ENCODE peak calls at places on chromosomes 12 and 14, in four cellular contexts. K, M, U and Q are unnamed samples.

GRCh38 chr12:116568203-116568602 is 9.0 kb downstream of the MAP1LC3B2 start:
- DNase-seq in K (no peak), M (no peak), U (no peak), Q (no peak)

GRCh38 chr12:113048716-113049127 is 7.8 kb upstream of the DTX1 start:
- DNase-seq in K (peak; percentile 59), M (peak; percentile 66), U (peak; percentile 47), Q (peak; percentile 41)

GRCh38 chr12:114669501-114670256 is 14.3 kb downstream of the TBX3 start:
- DNase-seq in K (peak; percentile 70), M (peak; percentile 39), U (peak; percentile 90), Q (no peak)

GRCh38 chr12:83106873-83107272 is 420.2 kb downstream of the TMTC2 start:
- DNase-seq in K (no peak), M (no peak), U (no peak), Q (no peak)

GRCh38 chr12:115572440-115572839 is 705.1 kb downstream of the MED13L start:
- DNase-seq in K (no peak), M (no peak), U (no peak), Q (no peak)

GRCh38 chr12:132327351-132328171 is 1.8 kb downstream of the GALNT9 start:
- DNase-seq in K (peak; percentile 82), M (peak; percentile 39), U (peak; percentile 79), Q (no peak)

GRCh38 chr12:115204957-115205754 is 521.2 kb upstream of the TBX3 start:
- DNase-seq in K (peak; percentile 39), M (no peak), U (peak; percentile 59), Q (no peak)

GRCh38 chr12:74152370-74152769 is 385.3 kb upstream of the ATXN7L3B start:
- DNase-seq in K (peak; percentile 50), M (no peak), U (no peak), Q (no peak)

GRCh38 chr12:8947737-8948136 is 1.7 kb downstream of the M6PR start:
- DNase-seq in K (no peak), M (no peak), U (no peak), Q (no peak)

GRCh38 chr12:28035483-28035882 is 63.0 kb upstream of the PTHLH start:
- DNase-seq in K (peak; percentile 63), M (no peak), U (peak; percentile 60), Q (no peak)

GRCh38 chr12:27866382-27867101 is 86.5 kb upstream of the MANSC4 start:
- DNase-seq in K (peak; percentile 25), M (no peak), U (peak; percentile 32), Q (no peak)

GRCh38 chr12:122421815-122422737 is at the start of gene CLIP1:
- DNase-seq in K (peak; percentile 78), M (peak; percentile 73), U (peak; percentile 79), Q (peak; percentile 69)

GRCh38 chr12:12606793-12607589 is 4.7 kb upstream of the CREBL2 start:
- DNase-seq in K (peak; percentile 83), M (no peak), U (no peak), Q (no peak)

GRCh38 chr14:32508281-32508680 is 179.2 kb downstream of the AKAP6 start:
- DNase-seq in K (peak; percentile 47), M (no peak), U (no peak), Q (no peak)

GRCh38 chr14:23078692-23079116 is 16.2 kb downstream of the ACIN1 start:
- DNase-seq in K (peak; percentile 91), M (no peak), U (peak; percentile 98), Q (no peak)

GRCh38 chr14:89386214-89386886 is 30.7 kb downstream of the FOXN3 start:
- DNase-seq in K (peak; percentile 46), M (no peak), U (peak; percentile 53), Q (no peak)

GRCh38 chr14:89276424-89276975 is 140.5 kb downstream of the FOXN3 start:
- DNase-seq in K (peak; percentile 71), M (no peak), U (no peak), Q (no peak)

GRCh38 chr14:93137864-93138263 is 22.1 kb upstream of the ITPK1 start:
- DNase-seq in K (no peak), M (no peak), U (no peak), Q (no peak)

GRCh38 chr12:116432321-116432750 is 126.8 kb upstream of the MAP1LC3B2 start:
- DNase-seq in K (no peak), M (no peak), U (no peak), Q (no peak)

GRCh38 chr14:46571970-46572369 is 79.6 kb downstream of the RPL10L start:
- DNase-seq in K (peak; percentile 82), M (no peak), U (no peak), Q (no peak)

GRCh38 chr12:52759695-52760094 is 17.4 kb downstream of the KRT76 start:
- DNase-seq in K (no peak), M (no peak), U (no peak), Q (no peak)
- TF ChIP-seq CTCF in K (no peak), M (no peak), U (no peak), Q (no peak)

GRCh38 chr12:52585951-52586350 is 12.3 kb upstream of the KRT74 start:
- DNase-seq in K (no peak), M (no peak), U (no peak), Q (no peak)
- TF ChIP-seq CTCF in K (no peak), M (no peak), U (no peak), Q (no peak)

GRCh38 chr12:70724444-70724843 is 87.2 kb upstream of the PTPRB start:
- DNase-seq in K (peak; percentile 4), M (no peak), U (no peak), Q (no peak)
- TF ChIP-seq CTCF in K (peak; percentile 39), M (peak; percentile 10), U (peak; percentile 19), Q (peak; percentile 43)

GRCh38 chr14:70339039-70339438 is 20.4 kb downstream of the COX16 start:
- DNase-seq in K (no peak), M (no peak), U (no peak), Q (no peak)
- TF ChIP-seq CTCF in K (no peak), M (no peak), U (no peak), Q (no peak)

GRCh38 chr14:94679941-94680340 is 67.8 kb downstream of the SERPINA3 start:
- DNase-seq in K (no peak), M (no peak), U (no peak), Q (no peak)

GRCh38 chr14:94682061-94682516 is 69.9 kb downstream of the SERPINA3 start:
- DNase-seq in K (peak; percentile 33), M (no peak), U (no peak), Q (no peak)

GRCh38 chr14:94680498-94681288 is 68.5 kb downstream of the SERPINA3 start:
- DNase-seq in K (no peak), M (no peak), U (no peak), Q (no peak)

GRCh38 chr14:94682736-94683135 is 70.5 kb downstream of the SERPINA3 start:
- DNase-seq in K (no peak), M (no peak), U (no peak), Q (no peak)

DNA sequence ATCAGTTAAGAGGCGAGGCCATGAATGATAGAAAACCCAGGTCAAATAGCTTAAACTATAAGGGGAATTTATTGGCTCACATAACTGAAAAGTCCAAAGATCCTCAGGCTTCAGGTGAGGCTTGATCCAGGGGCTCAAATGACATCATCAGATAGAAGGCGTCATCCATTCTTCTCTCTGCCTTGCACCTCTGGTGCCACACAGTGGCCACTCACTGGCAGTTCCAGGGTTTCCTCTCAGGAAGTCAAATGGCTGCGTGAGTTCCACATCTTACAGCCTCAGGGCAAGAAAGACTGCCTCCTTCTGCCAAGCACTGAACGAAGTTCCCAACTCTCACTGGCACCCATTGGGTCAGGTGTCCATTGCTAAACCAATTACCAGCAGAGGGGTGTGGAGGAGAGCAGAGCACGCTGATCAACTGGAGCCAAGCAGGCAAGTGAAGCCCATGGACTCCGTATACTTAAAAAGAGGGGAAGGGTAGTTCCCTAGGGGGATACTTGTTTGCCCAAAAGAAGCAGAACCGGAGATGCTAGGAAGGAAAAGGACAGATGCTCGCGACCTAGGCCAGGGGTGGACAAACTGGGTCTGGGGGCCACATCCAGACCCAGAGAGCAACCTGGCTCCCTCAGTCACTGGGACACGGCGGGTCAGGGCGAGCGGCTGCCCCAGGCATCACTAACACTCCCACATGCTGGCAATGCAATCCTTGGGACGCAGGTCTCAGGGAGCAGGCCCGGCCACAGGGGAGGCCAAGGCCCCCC is 69.3 kb downstream of the SERPINA3 start:
- DNase-seq in K (peak; percentile 39), M (no peak), U (peak; percentile 20), Q (no peak)
- TF ChIP-seq CTCF in K (peak; percentile 67), M (peak; percentile 32), U (peak; percentile 15), Q (peak; percentile 46)

DNA sequence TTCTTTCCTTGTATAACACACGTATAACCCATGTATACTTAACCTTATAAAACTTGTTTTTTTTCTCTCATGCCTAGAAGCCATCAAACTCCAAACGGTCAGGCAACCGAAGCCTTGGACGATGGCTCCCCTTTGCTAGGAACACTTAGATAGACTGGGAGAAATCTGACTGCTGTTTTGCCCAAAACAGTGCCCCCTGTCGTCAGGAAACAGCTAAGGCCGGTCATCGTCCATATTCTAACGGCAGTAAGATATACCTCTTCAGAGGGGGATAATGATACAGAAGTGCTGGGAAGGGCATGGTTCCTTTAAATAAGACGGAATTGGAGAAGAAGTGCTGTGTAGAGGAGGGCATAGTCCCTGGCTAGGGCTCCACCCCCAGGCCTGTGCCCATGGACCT is 130.5 kb downstream of the SLC41A2 start:
- DNase-seq in K (no peak), M (no peak), U (no peak), Q (no peak)
- TF ChIP-seq CTCF in K (peak; percentile 41), M (peak; percentile 21), U (peak; percentile 10), Q (no peak)